ENCODE peak calls at places on chromosomes 2 and 18, in five cellular contexts. O is activated CD4-positive, alpha-beta T cell treated with anti-CD3 and anti-CD28 coated beads, Interleukin-2, amount 50 U/mL, for 24 hours; Y is Right ventricle myocardium superior; U is left cardiac atrium; V is C1 segment of cervical spinal cord. I is an unnamed sample.

GRCh38 chr2:26521913-26522180 is 43.9 kb upstream of the OTOF start:
- DNase-seq in U (no peak), O (no peak), V (no peak), Y (no peak), I (no peak)

GRCh38 chr18:63511285-63511684 is 30.9 kb upstream of the SERPINB12 start:
- DNase-seq in U (no peak), O (no peak), Y (no peak), V (no peak), I (peak)

GRCh38 chr2:192775011-192775410 is 580.3 kb upstream of the TMEFF2 start:
- DNase-seq in U (no peak), O (no peak), V (no peak), Y (no peak), I (no peak)

GRCh38 chr2:152320166-152320565 is 14.8 kb upstream of the FMNL2 start:
- DNase-seq in Y (no peak), O (no peak), U (no peak), V (no peak), I (peak)

GRCh38 chr2:12717988-12718661 is 1.4 kb downstream of the TRIB2 start:
- DNase-seq in U (no peak), V (no peak), Y (no peak), O (no peak), I (peak)

GRCh38 chr2:57906152-57906732 is 140.4 kb upstream of the VRK2 start:
- DNase-seq in O (no peak), U (no peak), Y (no peak), V (no peak), I (peak)

GRCh38 chr2:142188562-142188961 is 57.7 kb upstream of the LRP1B start:
- DNase-seq in V (no peak), O (no peak), U (no peak), Y (no peak), I (no peak)

GRCh38 chr2:667332-668000 is 9.7 kb downstream of the TMEM18 start:
- DNase-seq in Y (no peak), O (peak), U (no peak), V (no peak), I (peak)

GRCh38 chr18:33746261-33746660 is 168.2 kb downstream of the ASXL3 start:
- DNase-seq in O (no peak), U (no peak), V (no peak), Y (no peak), I (no peak)

GRCh38 chr2:85804583-85804982 is 50.8 kb downstream of the ATOH8 start:
- DNase-seq in O (no peak), Y (no peak), U (peak), V (no peak), I (peak)

GRCh38 chr2:128710770-128711169 is 392.1 kb upstream of the HS6ST1 start:
- DNase-seq in O (no peak), V (no peak), U (no peak), Y (no peak), I (no peak)

GRCh38 chr2:47429795-47430194 is 26.8 kb downstream of the MSH2 start:
- DNase-seq in O (no peak), Y (no peak), U (no peak), V (no peak), I (no peak)